ENCODE peak calls at places on chromosomes 3 and 15, in six cellular contexts. W is GM12878, Q is tibial nerve, U is foreskin fibroblast, T is kidney epithelial cell, K is fibroblast of pulmonary artery. X is an unnamed sample.

GRCh38 chr3:157914882-157915281 is 191.3 kb downstream of the SHOX2 start:
- DNase-seq in W (no peak), T (no peak), U (no peak), Q (no peak), K (no peak), X (no peak)

GRCh38 chr15:41523097-41523496 is 9.5 kb upstream of the LTK start:
- DNase-seq in Q (no peak), K (no peak), T (no peak), W (no peak), U (no peak), X (no peak)

GRCh38 chr3:21436846-21437245 is 314.2 kb downstream of the ZNF385D start:
- DNase-seq in U (no peak), Q (no peak), K (no peak), T (no peak), W (no peak), X (no peak)

GRCh38 chr3:149703474-149703873 is 45.6 kb upstream of the WWTR1 start:
- DNase-seq in W (no peak), U (peak; percentile 84), Q (peak; percentile 64), K (peak; percentile 45), T (no peak), X (peak; percentile 72)

GRCh38 chr3:112321867-112322652 is 10.9 kb upstream of the CD200 start:
- DNase-seq in K (no peak), U (no peak), T (no peak), Q (no peak), W (no peak), X (no peak)

GRCh38 chr15:98866503-98866902 is 141.1 kb downstream of the PGPEP1L start:
- DNase-seq in U (no peak), Q (no peak), W (no peak), T (no peak), K (peak; percentile 75), X (no peak)

GRCh38 chr3:55984631-55985030 is 483.6 kb downstream of the ERC2 start:
- DNase-seq in U (peak; percentile 3), T (no peak), K (no peak), W (no peak), Q (no peak), X (peak; percentile 9)

GRCh38 chr15:70336425-70337009 is 238.8 kb upstream of the TLE3 start:
- DNase-seq in T (no peak), U (no peak), Q (no peak), K (no peak), W (no peak), X (no peak)

GRCh38 chr3:100030914-100031313 is 83.4 kb downstream of the FILIP1L start:
- DNase-seq in K (no peak), T (no peak), Q (no peak), W (no peak), U (no peak), X (no peak)

DNA sequence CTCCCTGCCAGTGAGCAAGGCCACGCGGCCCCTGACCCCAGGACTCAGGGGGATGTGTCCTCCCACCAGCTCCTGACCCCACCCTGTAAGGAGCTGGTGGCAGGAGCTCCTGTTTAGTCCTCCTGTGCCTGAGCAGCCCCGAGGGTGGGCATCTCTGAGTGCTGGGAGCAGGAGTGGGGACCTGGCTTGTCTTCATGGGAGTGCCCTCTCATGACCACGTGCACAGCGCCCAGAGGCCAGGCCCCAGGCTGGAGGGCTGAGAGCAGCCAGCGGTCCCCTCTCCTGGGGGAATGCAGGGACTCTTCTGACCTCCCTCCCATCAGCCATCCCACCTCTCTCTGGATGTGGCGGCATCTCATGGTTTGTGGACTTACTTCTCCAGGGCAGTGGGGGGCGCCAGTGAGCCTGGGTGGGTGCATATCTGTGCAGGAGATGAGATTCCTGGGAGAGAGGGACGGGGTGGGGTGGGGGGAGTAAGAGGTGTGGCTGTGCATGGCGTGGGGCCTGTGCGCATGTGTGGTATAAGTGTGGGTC is 205.6 kb downstream of the TBC1D2B start:
- DNase-seq in T (no peak), Q (no peak), U (no peak), W (no peak), K (no peak), X (no peak)
- TF ChIP-seq CTCF in T (peak; percentile 24), Q (no peak), U (peak; percentile 12), W (peak; percentile 25), K (no peak), X (peak; percentile 12)

DNA sequence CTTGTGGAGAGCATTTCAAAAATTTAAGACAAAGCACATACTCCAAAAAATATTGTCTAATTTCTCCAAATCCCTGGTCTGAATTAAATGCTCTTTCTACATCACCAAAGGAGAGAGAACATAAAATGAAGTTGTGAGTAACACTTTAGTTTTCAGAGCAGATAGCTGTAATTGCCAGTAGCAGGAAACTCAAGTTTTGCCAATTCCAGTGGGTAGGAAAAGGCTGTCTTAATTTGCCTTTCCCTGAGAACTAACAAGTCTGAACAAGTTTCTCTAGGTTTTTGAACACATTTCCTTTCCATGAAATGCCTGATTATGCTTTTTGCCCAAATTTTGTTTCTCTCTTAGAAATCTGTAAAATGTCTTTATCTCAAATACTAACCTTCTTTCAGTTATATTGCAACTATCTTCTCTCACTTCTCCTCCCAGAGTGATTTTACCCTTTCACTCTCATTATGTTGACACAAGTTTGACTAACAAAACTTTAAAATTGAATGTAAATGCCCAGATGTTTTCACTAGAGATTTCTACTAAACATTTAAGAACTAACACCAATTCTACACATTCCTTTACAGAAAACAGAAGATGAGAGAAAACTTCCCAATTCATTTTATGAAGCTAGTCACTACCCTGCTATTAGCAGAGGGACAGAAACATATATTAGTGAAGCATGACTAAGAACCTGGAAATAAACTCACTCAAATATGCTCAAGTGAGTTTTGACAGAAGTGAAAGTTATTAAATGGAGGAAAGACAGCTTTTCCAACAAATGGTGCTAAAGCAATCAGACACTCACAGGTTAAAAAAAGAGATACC is 38.4 kb downstream of the RFX7 start:
- DNase-seq in T (no peak), K (peak; percentile 39), W (no peak), Q (no peak), U (no peak), X (peak; percentile 27)
- H3K4me3 ChIP-seq in T (no peak overlapping the region), K (no peak overlapping the region), W (peak overlapping the region; percentile 12), Q (no peak overlapping the region), U (no peak overlapping the region), X (no peak overlapping the region)

DNA sequence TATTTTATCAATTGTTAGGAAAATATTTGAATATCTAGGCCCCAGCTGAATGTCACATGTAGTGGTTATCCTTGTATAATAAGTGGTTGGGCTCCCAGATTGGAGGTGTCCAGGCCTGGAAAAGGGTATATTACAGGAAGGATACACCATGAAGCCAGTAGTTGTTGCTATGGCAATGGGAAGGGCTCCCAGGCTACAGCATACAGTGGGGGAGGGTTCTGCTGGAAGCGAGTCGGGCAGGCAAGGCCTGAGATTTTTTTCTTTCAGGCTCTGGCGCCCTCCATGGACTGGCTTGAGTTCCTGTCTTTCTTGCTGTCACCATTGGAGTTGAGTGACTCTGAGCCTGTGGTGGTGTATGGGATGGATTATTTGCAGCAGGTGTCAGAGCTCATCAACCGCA is 8.9 kb downstream of the ECE2 start:
- DNase-seq in K (peak; percentile 85), U (peak; percentile 54), T (no peak), Q (no peak), W (no peak), X (peak; percentile 56)
- TF ChIP-seq CTCF in K (peak; percentile 61), U (peak; percentile 39), T (peak; percentile 58), Q (no peak), W (peak; percentile 21), X (peak; percentile 52)

GRCh38 chr3:186097317-186097662 is 11.6 kb downstream of the ETV5 start:
- DNase-seq in Q (no peak), T (no peak), K (no peak), W (no peak), U (no peak), X (no peak)
- H3K4me3 ChIP-seq in Q (peak overlapping the region; percentile 35), T (no peak overlapping the region), K (peak overlapping the region; percentile 54), W (no peak overlapping the region), U (no peak overlapping the region), X (no peak overlapping the region)

X was measured in HFF-Myc.